ENCODE peak calls at places on chromosomes 11 and 22, in five cellular contexts. P, W, A, X and K are unnamed samples.

GRCh38 chr11:63985812-63986155 is 454 bp upstream of the OTUB1 start:
- DNase-seq in P (no peak), W (peak), A (peak), X (no peak), K (no peak)

GRCh38 chr11:11798586-11799438 is 43.0 kb upstream of the USP47 start:
- DNase-seq in P (peak), W (no peak), A (peak), X (peak), K (peak)

GRCh38 chr22:47382164-47382890 is 619.9 kb downstream of the TBC1D22A start:
- DNase-seq in P (no peak), W (no peak), A (no peak), X (no peak), K (no peak)

GRCh38 chr11:126655807-126656128 is 300.3 kb downstream of the ST3GAL4 start:
- DNase-seq in P (peak), W (no peak), A (no peak), X (no peak), K (no peak)

GRCh38 chr11:48005133-48005532 is 24.8 kb downstream of the PTPRJ start:
- DNase-seq in P (no peak), W (no peak), A (no peak), X (no peak), K (no peak)

GRCh38 chr11:18046116-18046777 is at the start of gene TPH1:
- DNase-seq in P (no peak), W (no peak), A (peak), X (peak), K (no peak)

GRCh38 chr22:46721716-46722115 is 16.3 kb downstream of the CERK start:
- DNase-seq in P (no peak), W (no peak), A (no peak), X (no peak), K (no peak)

GRCh38 chr22:35318346-35319215 is 18.9 kb downstream of the TOM1 start:
- DNase-seq in P (no peak), W (no peak), A (no peak), X (no peak), K (no peak)

GRCh38 chr11:32080381-32080980 is 10.4 kb upstream of the RCN1 start:
- DNase-seq in P (no peak), W (no peak), A (no peak), X (no peak), K (no peak)

GRCh38 chr11:131668867-131669780 is 298.7 kb downstream of the NTM start:
- DNase-seq in P (peak), W (no peak), A (peak), X (peak), K (peak)

GRCh38 chr11:11987503-11988022 is 20.9 kb downstream of the DKK3 start:
- DNase-seq in P (peak), W (no peak), A (no peak), X (peak), K (no peak)

GRCh38 chr11:117387992-117388765 is 60.5 kb downstream of the CEP164 start:
- DNase-seq in P (no peak), W (no peak), A (no peak), X (no peak), K (no peak)

GRCh38 chr11:111922803-111923202 is 4.1 kb downstream of the C11orf52 start:
- DNase-seq in P (no peak), W (no peak), A (no peak), X (no peak), K (peak)

GRCh38 chr11:134439181-134439580 is 27.1 kb upstream of the B3GAT1 start:
- DNase-seq in P (no peak), W (no peak), A (no peak), X (no peak), K (no peak)

GRCh38 chr11:32316846-32317525 is 118.4 kb downstream of the WT1 start:
- DNase-seq in P (no peak), W (no peak), A (no peak), X (no peak), K (no peak)

GRCh38 chr11:94876645-94877445 is 96.5 kb downstream of the CWC15 start:
- DNase-seq in P (peak), W (peak), A (no peak), X (peak), K (peak)

GRCh38 chr11:93493252-93493897 is 49.8 kb downstream of the SMCO4 start:
- DNase-seq in P (no peak), W (no peak), A (no peak), X (no peak), K (peak)

GRCh38 chr11:110379261-110379660 is 50.5 kb upstream of the FDX1 start:
- DNase-seq in P (no peak), W (no peak), A (no peak), X (no peak), K (no peak)

GRCh38 chr22:23684561-23685031 is 6.2 kb upstream of the RGL4 start:
- DNase-seq in P (no peak), W (no peak), A (no peak), X (peak), K (no peak)

GRCh38 chr11:6747097-6747662 is 24.6 kb downstream of the OR2AG2 start:
- DNase-seq in P (no peak), W (no peak), A (no peak), X (no peak), K (no peak)

GRCh38 chr22:23065495-23066122 is 4.7 kb upstream of the GNAZ start:
- DNase-seq in P (no peak), W (no peak), A (peak), X (no peak), K (no peak)

GRCh38 chr11:105741488-105742020 is 131.7 kb downstream of the GRIA4 start:
- DNase-seq in P (no peak), W (no peak), A (no peak), X (no peak), K (no peak)
- TF ChIP-seq ESRRA in P (no peak), W (no peak), A (no peak), X (no peak), K (no peak)

DNA sequence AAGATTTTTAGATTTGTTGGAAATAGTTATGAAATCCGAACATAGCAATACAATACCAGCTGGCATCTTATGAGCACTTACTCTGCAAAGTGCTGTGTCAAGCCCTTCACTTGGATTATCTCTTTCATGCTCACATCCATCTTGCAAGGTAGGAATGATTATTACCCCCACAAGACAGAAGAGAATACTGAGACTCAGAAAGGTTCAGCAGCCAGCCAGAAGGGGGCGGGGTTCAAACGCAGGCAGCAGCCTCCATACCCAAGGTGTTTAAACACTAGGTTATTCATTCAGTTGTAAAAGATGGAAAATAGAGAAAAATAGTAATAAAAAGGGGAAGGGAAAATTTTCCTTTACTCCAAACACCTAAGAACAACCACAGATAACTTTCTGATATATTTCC is 158.5 kb downstream of the CCDC34 start:
- DNase-seq in P (peak), W (no peak), A (no peak), X (peak), K (peak)
- TF ChIP-seq ESRRA in P (no peak), W (no peak), A (no peak), X (no peak), K (no peak)

DNA sequence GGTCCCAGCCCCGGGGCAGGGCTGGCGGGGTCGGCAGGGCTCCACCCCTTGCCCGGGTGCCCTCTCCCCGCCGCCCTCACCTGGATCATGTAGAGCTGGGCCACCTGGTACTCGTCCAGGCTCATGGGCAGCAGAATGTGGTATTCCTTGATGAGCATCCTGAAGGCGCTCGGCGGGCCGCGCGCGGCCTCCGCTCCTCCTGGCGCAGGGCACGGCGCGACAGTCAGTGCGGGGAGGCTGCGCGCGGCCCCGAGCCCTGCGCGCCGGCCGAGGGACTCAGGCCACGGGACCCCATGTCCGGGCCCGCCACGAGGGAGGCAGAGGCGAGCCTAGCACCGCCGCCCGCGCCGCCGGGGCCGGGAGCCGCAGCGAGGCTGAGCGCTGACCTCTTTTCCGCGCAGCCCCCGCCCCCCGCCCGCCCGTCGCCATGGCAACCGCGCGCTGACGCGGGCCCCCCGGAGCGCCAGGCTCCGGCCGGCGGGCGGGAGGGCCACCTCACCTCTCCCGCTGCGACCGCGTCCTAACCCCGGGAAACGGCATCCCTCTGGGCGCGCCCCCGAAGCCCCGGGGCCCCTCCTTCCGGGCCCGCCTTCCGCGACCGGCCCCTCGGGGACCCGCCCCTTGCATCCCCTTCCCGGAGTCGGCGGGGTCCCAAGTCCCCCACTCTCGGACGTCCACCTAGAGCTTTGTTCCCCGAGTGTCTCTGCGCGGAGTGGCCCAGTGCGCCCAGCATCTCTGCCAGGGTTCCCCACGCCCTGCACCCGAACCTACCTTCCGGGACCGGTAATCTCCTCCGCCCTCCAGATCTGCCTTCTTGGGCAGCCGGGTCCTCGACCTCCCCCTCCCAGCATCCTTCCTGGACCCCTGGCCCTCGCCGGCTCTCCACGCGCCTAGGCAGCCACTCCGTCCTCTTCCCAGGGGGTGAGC is 877 bp downstream of the PITPNM1 start:
- DNase-seq in P (no peak), W (no peak), A (no peak), X (peak), K (no peak)
- TF ChIP-seq ESRRA in P (no peak), W (no peak), A (no peak), X (no peak), K (no peak)

GRCh38 chr22:42770941-42771647 is 50.4 kb upstream of the A4GALT start:
- DNase-seq in P (no peak), W (no peak), A (no peak), X (no peak), K (no peak)

GRCh38 chr22:42770448-42770726 is 49.7 kb upstream of the A4GALT start:
- DNase-seq in P (no peak), W (no peak), A (no peak), X (no peak), K (no peak)

GRCh38 chr22:42768385-42769035 is 47.8 kb upstream of the A4GALT start:
- DNase-seq in P (no peak), W (no peak), A (no peak), X (peak), K (no peak)

GRCh38 chr22:42769238-42769573 is 48.5 kb upstream of the A4GALT start:
- DNase-seq in P (no peak), W (no peak), A (no peak), X (peak), K (no peak)

GRCh38 chr22:42769574-42770447 is 49.1 kb upstream of the A4GALT start:
- DNase-seq in P (peak), W (peak), A (no peak), X (peak), K (no peak)
- TF ChIP-seq ESRRA in P (no peak), W (no peak), A (no peak), X (no peak), K (no peak)

DNA sequence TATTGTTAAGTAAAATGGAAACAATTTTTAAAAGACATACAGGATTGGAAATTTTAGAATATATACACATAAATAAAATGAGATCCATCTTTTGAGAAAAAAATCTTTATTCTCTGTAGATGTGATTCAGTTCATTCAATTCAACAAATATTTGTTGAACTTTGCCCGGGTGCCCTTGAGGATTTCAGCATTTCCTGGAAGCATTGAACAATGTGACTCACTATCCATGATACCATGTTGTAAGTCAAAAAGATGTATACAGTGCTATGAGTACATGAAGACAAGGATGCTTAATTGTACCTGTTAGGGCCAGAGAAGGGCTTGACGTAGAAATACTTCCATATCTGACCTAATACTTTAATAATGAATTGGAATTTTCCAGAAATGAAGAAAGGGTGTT is 353.7 kb downstream of the METTL15 start:
- DNase-seq in P (peak), W (no peak), A (no peak), X (no peak), K (peak)
- TF ChIP-seq ESRRA in P (no peak), W (no peak), A (no peak), X (no peak), K (no peak)

DNA sequence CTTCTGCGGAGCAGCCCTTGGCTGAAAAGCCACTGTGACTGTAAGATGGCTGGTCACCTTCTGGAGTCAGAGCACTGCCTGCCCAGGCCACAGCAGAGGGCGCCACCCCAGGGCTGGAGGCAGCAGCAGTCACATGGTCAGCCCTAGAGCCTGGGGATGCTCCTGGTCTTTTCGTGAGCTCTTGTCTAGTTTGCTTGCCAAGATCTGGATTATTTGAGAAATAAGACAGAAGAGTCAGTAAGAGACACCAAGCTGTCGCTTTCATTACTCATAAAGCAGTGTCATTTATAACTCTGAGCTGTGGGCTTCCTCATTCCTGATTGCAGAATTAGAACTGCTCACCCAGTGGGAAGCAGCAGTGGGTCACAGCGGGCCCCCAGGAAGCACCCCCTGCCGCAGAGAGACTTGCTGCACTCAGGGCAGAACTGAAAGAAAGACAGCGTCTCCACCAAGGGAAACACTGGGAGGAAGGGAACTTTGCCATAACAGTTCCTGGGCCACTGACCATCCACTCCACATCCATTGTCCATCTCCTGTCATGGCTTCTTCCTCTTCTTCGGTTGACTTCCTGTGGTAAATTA is 56.7 kb downstream of the PPP6R2 start:
- DNase-seq in P (peak), W (no peak), A (peak), X (peak), K (peak)
- TF ChIP-seq ESRRA in P (no peak), W (no peak), A (no peak), X (no peak), K (no peak)

GRCh38 chr22:49949914-49950292 is 10.7 kb upstream of the PIM3 start:
- DNase-seq in P (no peak), W (no peak), A (no peak), X (no peak), K (no peak)
- TF ChIP-seq ESRRA in P (no peak), W (no peak), A (no peak), X (no peak), K (no peak)

DNA sequence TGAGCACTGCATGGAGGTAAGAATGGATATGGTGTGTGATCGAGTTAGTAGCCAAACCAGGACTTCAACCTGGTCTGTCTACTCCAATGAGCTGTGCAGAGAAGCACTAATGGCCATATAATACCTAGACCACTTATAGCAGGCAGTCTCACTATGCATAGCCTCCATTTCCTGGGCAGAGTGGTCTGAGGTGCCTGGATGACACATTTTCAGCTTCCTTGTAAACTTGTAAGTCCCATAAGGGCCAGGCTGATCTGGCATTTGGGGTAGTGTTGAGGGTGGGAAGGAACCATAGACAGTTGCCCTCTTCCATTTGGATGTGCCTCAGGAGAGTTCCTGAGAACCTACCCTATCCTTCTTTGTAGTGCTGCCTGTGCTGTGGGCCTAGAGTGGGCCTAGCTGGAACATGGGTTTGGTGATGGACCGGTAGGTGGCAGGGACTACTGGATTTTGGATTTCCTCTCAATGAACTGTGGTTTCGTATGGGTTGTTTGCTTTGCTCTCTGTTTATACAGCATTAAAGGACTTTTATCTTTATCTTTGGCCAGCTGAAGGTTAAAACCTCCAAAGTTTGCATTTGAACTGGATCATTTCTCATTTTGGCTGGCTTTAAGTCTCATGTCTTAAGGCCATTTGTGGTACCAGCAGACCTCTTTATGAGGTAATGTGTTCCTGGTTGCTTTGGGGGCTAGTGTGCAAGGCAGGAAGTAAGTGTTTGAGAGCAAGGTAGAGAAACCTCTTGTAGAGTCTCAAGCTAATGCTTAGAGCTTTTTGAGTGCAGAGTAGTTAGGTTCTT is 86.9 kb downstream of the STIM1 start:
- DNase-seq in P (no peak), W (no peak), A (no peak), X (no peak), K (peak)
- TF ChIP-seq ESRRA in P (no peak), W (no peak), A (no peak), X (no peak), K (peak)

DNA sequence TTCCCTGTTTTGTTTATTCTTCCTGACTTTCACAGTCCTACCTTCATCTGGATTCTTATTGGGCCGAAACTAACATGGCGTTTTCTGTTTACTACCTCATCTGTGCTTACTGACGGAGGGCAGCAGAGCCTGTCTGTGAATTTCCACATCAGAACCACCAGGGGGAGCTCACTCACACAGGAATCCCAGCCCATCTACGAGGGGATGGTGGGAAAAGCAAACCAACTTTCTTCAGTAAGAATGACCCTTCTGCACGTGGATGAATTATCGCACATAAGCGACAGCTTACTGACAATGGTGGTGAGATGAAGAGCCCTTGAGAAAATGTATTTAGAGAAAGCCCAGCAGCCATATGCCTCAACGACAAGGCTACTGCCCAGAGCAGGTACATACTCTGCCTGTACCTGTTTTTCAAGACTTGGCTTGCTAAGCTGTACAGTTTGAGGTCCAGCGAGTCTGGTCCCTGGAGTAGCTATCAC is 42.5 kb downstream of the LARGE2 start:
- DNase-seq in P (peak), W (peak), A (peak), X (peak), K (peak)
- TF ChIP-seq ESRRA in P (no peak), W (no peak), A (no peak), X (no peak), K (no peak)

GRCh38 chr22:30829901-30830550 is 135.4 kb downstream of the OSBP2 start:
- DNase-seq in P (peak), W (no peak), A (no peak), X (no peak), K (no peak)
- TF ChIP-seq ESRRA in P (no peak), W (no peak), A (no peak), X (no peak), K (no peak)